ENCODE peak calls at places on chromosomes 1 and 21, in four cellular contexts. B is BJ, F is activated T-cell treated with anti-CD3 and anti-CD28 coated beads for 1 hour, N is GM12891. Y is an unnamed sample.
A peak's percentile ranks its signal among the peaks of the same experiment; 100 is the strongest.

GRCh38 chr1:235714205-235714897 is 64.8 kb upstream of the GNG4 start:
- DNase-seq in B (no peak), F (no peak), N (no peak), Y (no peak)

GRCh38 chr1:162951553-162952315 is 90.8 kb upstream of the CCDC190 start:
- DNase-seq in B (no peak), F (no peak), N (peak; percentile 9), Y (no peak)

GRCh38 chr1:110449661-110450651 is 993 bp upstream of the PROK1 start:
- DNase-seq in B (no peak), F (no peak), N (no peak), Y (no peak)

GRCh38 chr1:119469741-119470140 is 37.3 kb upstream of the HSD3B1 start:
- DNase-seq in B (no peak), F (no peak), N (no peak), Y (no peak)

GRCh38 chr1:17232759-17233661 is 15.9 kb upstream of the PADI3 start:
- DNase-seq in B (peak; percentile 88), F (no peak), N (no peak), Y (no peak)

GRCh38 chr1:152983743-152984142 is at the start of gene SPRR1A:
- DNase-seq in B (no peak), F (no peak), N (no peak), Y (no peak)

GRCh38 chr1:213871179-213871578 is 116.6 kb upstream of the PROX1 start:
- DNase-seq in B (no peak), F (no peak), N (no peak), Y (no peak)

GRCh38 chr1:225544924-225545323 is 108.0 kb downstream of the ENAH start:
- DNase-seq in B (no peak), F (no peak), N (no peak), Y (no peak)

GRCh38 chr21:43938751-43939442 is 73.2 kb upstream of the TRAPPC10 start:
- DNase-seq in B (no peak), F (peak; percentile 89), N (peak; percentile 98), Y (peak; percentile 86)

GRCh38 chr1:54404939-54405880 is 984 bp downstream of the SSBP3 start:
- DNase-seq in B (no peak), F (no peak), N (no peak), Y (peak; percentile 41)

GRCh38 chr21:32137266-32137665 is 141.6 kb downstream of the MIS18A start:
- DNase-seq in B (no peak), F (no peak), N (no peak), Y (no peak)

GRCh38 chr1:161190962-161191521 is 7.8 kb downstream of the ADAMTS4 start:
- DNase-seq in B (no peak), F (no peak), N (no peak), Y (no peak)